ENCODE peak calls at places on chromosomes 3 and 15, in eight cellular contexts. A, K, Z, J, F, N, S and W are unnamed samples.

GRCh38 chr15:67941643-67942315 is 101.9 kb upstream of the RNU6-1 start:
- DNase-seq in S (peak), F (no peak), A (no peak), Z (no peak), J (peak), N (no peak), K (peak), W (no peak)

GRCh38 chr3:138227650-138228049 is 40.5 kb downstream of the ARMC8 start:
- DNase-seq in F (no peak), Z (no peak), K (no peak), S (no peak), N (no peak), J (no peak), A (no peak), W (no peak)

GRCh38 chr3:101128786-101129185 is 135.6 kb upstream of the ABI3BP start:
- DNase-seq in J (peak), Z (no peak), F (no peak), A (no peak), K (no peak), S (peak), N (no peak), W (no peak)

GRCh38 chr15:93030430-93031102 is 58.4 kb downstream of the RGMA start:
- DNase-seq in A (peak), Z (peak), K (peak), J (peak), N (peak), S (peak), F (peak), W (peak)

GRCh38 chr3:94063497-94064119 is 747 bp downstream of the NSUN3 start:
- DNase-seq in K (no peak), S (no peak), F (no peak), Z (no peak), A (no peak), J (peak), N (no peak), W (no peak)

GRCh38 chr3:33372218-33373081 is 67.8 kb downstream of the UBP1 start:
- DNase-seq in F (no peak), K (peak), J (peak), S (peak), Z (no peak), N (peak), A (peak), W (peak)

GRCh38 chr3:119469378-119470189 is 821 bp downstream of the POGLUT1 start:
- DNase-seq in A (no peak), F (no peak), J (peak), S (peak), N (no peak), K (peak), Z (no peak), W (no peak)

GRCh38 chr3:190696777-190697501 is 165.6 kb downstream of the GMNC start:
- DNase-seq in Z (no peak), J (peak), A (no peak), S (peak), K (peak), N (no peak), F (no peak), W (no peak)

GRCh38 chr3:100653731-100654309 is 44.4 kb downstream of the ADGRG7 start:
- DNase-seq in N (no peak), A (no peak), F (no peak), K (no peak), S (no peak), J (no peak), Z (no peak), W (no peak)

GRCh38 chr3:27219127-27219860 is 149.9 kb downstream of the NEK10 start:
- DNase-seq in A (no peak), N (no peak), F (no peak), K (no peak), J (no peak), Z (no peak), S (no peak), W (no peak)

GRCh38 chr3:108494862-108495531 is 15.4 kb downstream of the MYH15 start:
- DNase-seq in N (no peak), S (no peak), Z (no peak), J (no peak), A (no peak), F (no peak), K (no peak), W (no peak)

GRCh38 chr3:27943106-27943505 is 221.0 kb upstream of the EOMES start:
- DNase-seq in Z (no peak), F (no peak), J (no peak), K (peak), N (no peak), A (no peak), S (peak), W (no peak)

GRCh38 chr15:43886558-43886957 is 59.8 kb downstream of the WDR76 start:
- DNase-seq in K (no peak), N (no peak), F (no peak), S (no peak), A (no peak), J (no peak), Z (peak), W (no peak)

GRCh38 chr15:38438031-38438986 is 15.6 kb upstream of the FAM98B start:
- DNase-seq in Z (no peak), J (no peak), K (peak), F (no peak), N (no peak), A (no peak), S (no peak), W (no peak)

GRCh38 chr3:29757054-29757777 is 476.3 kb downstream of the RBMS3 start:
- DNase-seq in N (no peak), F (no peak), A (no peak), K (peak), J (peak), S (peak), Z (no peak), W (no peak)

GRCh38 chr3:18370672-18371071 is 54.5 kb downstream of the SATB1 start:
- DNase-seq in N (no peak), K (no peak), S (no peak), F (no peak), J (no peak), A (no peak), Z (no peak), W (no peak)

GRCh38 chr15:36911322-36911944 is 188.9 kb downstream of the MEIS2 start:
- DNase-seq in F (no peak), A (no peak), N (no peak), J (peak), K (peak), Z (no peak), S (peak), W (no peak)

GRCh38 chr3:48492461-48493202 is 11.3 kb downstream of the SHISA5 start:
- DNase-seq in J (no peak), Z (no peak), A (no peak), K (no peak), N (peak), F (no peak), S (no peak), W (no peak)

GRCh38 chr3:114553949-114554593 is 260.2 kb downstream of the TIGIT start:
- DNase-seq in K (no peak), A (no peak), J (peak), N (no peak), S (peak), Z (no peak), F (no peak), W (no peak)

GRCh38 chr15:43527016-43527801 is 9.8 kb downstream of the MAP1A start:
- DNase-seq in Z (no peak), N (no peak), A (no peak), J (no peak), S (no peak), F (no peak), K (no peak), W (no peak)

GRCh38 chr3:127002195-127003174 is 19.6 kb downstream of the PLXNA1 start:
- DNase-seq in F (peak), N (no peak), J (peak), S (peak), Z (peak), A (no peak), K (peak), W (peak)

GRCh38 chr15:66514586-66514985 is 9.5 kb downstream of the ZWILCH start:
- DNase-seq in A (no peak), N (no peak), K (no peak), S (no peak), Z (no peak), J (no peak), F (no peak), W (no peak)